ENCODE peak calls at places on chromosomes 13 and 19, in five cellular contexts. One of them, this sample, is unnamed.

GRCh38 chr19:3285647-3286176 is 61.3 kb downstream of the CELF5 start:
- DNase-seq in A549: peak; percentile 58
- DNase-seq in Peyer's patch: peak; percentile 64
- DNase-seq in adrenal gland: peak; percentile 21
- DNase-seq in uterus: no peak
- DNase-seq in this sample: no peak

GRCh38 chr13:98825659-98826058 is 73.2 kb upstream of the SLC15A1 start:
- DNase-seq in A549: no peak
- DNase-seq in Peyer's patch: no peak
- DNase-seq in adrenal gland: no peak
- DNase-seq in uterus: no peak
- DNase-seq in this sample: no peak

GRCh38 chr13:80173224-80173623 is 167.7 kb downstream of the SPRY2 start:
- DNase-seq in A549: no peak
- DNase-seq in Peyer's patch: no peak
- DNase-seq in adrenal gland: peak; percentile 26
- DNase-seq in uterus: no peak
- DNase-seq in this sample: no peak

GRCh38 chr13:50452028-50452427 is 391.5 kb downstream of the DLEU7 start:
- DNase-seq in A549: no peak
- DNase-seq in Peyer's patch: no peak
- DNase-seq in adrenal gland: no peak
- DNase-seq in uterus: no peak
- DNase-seq in this sample: no peak

GRCh38 chr13:41934994-41935393 is 25.9 kb downstream of the VWA8 start:
- DNase-seq in A549: no peak
- DNase-seq in Peyer's patch: no peak
- DNase-seq in adrenal gland: no peak
- DNase-seq in uterus: no peak
- DNase-seq in this sample: no peak

GRCh38 chr19:14031719-14032480 is at the start of gene IL27RA:
- DNase-seq in A549: peak; percentile 59
- DNase-seq in Peyer's patch: peak; percentile 72
- DNase-seq in adrenal gland: peak; percentile 37
- DNase-seq in uterus: peak; percentile 35
- DNase-seq in this sample: peak; percentile 47

GRCh38 chr19:45668342-45668871 is 386 bp downstream of the GIPR start:
- DNase-seq in A549: no peak
- DNase-seq in Peyer's patch: no peak
- DNase-seq in adrenal gland: no peak
- DNase-seq in uterus: no peak
- DNase-seq in this sample: no peak

GRCh38 chr19:1360818-1361461 is 22.8 kb upstream of the NDUFS7 start:
- DNase-seq in A549: no peak
- DNase-seq in Peyer's patch: no peak
- DNase-seq in adrenal gland: peak; percentile 61
- DNase-seq in uterus: peak; percentile 87
- DNase-seq in this sample: peak; percentile 87

GRCh38 chr19:33441277-33441699 is 67.8 kb downstream of the CEBPG start:
- DNase-seq in A549: no peak
- DNase-seq in Peyer's patch: no peak
- DNase-seq in adrenal gland: no peak
- DNase-seq in uterus: no peak
- DNase-seq in this sample: no peak

GRCh38 chr19:55068803-55069136 is 5.8 kb upstream of the RDH13 start:
- DNase-seq in A549: no peak
- DNase-seq in Peyer's patch: no peak
- DNase-seq in adrenal gland: no peak
- DNase-seq in uterus: no peak
- DNase-seq in this sample: no peak

GRCh38 chr19:45171211-45171623 is 6.8 kb downstream of the TRAPPC6A start:
- DNase-seq in A549: no peak
- DNase-seq in Peyer's patch: no peak
- DNase-seq in adrenal gland: no peak
- DNase-seq in uterus: no peak
- DNase-seq in this sample: no peak

GRCh38 chr19:49057636-49058234 is at the start of gene CGB7:
- DNase-seq in A549: peak; percentile 77
- DNase-seq in Peyer's patch: peak; percentile 81
- DNase-seq in adrenal gland: peak; percentile 74
- DNase-seq in uterus: peak; percentile 77
- DNase-seq in this sample: peak; percentile 70

GRCh38 chr13:21435710-21436151 is 23.4 kb downstream of the ZDHHC20 start:
- DNase-seq in A549: peak; percentile 22
- DNase-seq in Peyer's patch: no peak
- DNase-seq in adrenal gland: peak; percentile 85
- DNase-seq in uterus: peak; percentile 16
- DNase-seq in this sample: peak; percentile 84

GRCh38 chr19:3655402-3656072 is 28.9 kb upstream of the CACTIN start:
- DNase-seq in A549: no peak
- DNase-seq in Peyer's patch: no peak
- DNase-seq in adrenal gland: peak; percentile 41
- DNase-seq in uterus: peak; percentile 62
- DNase-seq in this sample: no peak

GRCh38 chr19:8702350-8702749 is 3.8 kb upstream of the ACTL9 start:
- DNase-seq in A549: no peak
- DNase-seq in Peyer's patch: no peak
- DNase-seq in adrenal gland: no peak
- DNase-seq in uterus: no peak
- DNase-seq in this sample: no peak

GRCh38 chr13:40438022-40438692 is 228.3 kb downstream of the FOXO1 start:
- DNase-seq in A549: no peak
- DNase-seq in Peyer's patch: no peak
- DNase-seq in adrenal gland: no peak
- DNase-seq in uterus: no peak
- DNase-seq in this sample: no peak

GRCh38 chr19:48403606-48404005 is 10.1 kb downstream of the GRIN2D start:
- DNase-seq in A549: no peak
- DNase-seq in Peyer's patch: no peak
- DNase-seq in adrenal gland: no peak
- DNase-seq in uterus: no peak
- DNase-seq in this sample: peak; percentile 79

GRCh38 chr13:104098421-104098820 is 1032.2 kb upstream of the SLC10A2 start:
- DNase-seq in A549: no peak
- DNase-seq in Peyer's patch: no peak
- DNase-seq in adrenal gland: no peak
- DNase-seq in uterus: no peak
- DNase-seq in this sample: no peak

GRCh38 chr13:98157188-98157587 is 14.3 kb downstream of the FARP1 start:
- DNase-seq in A549: no peak
- DNase-seq in Peyer's patch: no peak
- DNase-seq in adrenal gland: no peak
- DNase-seq in uterus: no peak
- DNase-seq in this sample: no peak

GRCh38 chr13:55652657-55653056 is 1488.1 kb upstream of the PRR20A start:
- DNase-seq in A549: no peak
- DNase-seq in Peyer's patch: no peak
- DNase-seq in adrenal gland: no peak
- DNase-seq in uterus: no peak
- DNase-seq in this sample: no peak

GRCh38 chr13:64553411-64554129 is 2676.6 kb downstream of the PCDH9 start:
- DNase-seq in A549: no peak
- DNase-seq in Peyer's patch: no peak
- DNase-seq in adrenal gland: no peak
- DNase-seq in uterus: no peak
- DNase-seq in this sample: no peak

GRCh38 chr19:694481-695349 is 537 bp downstream of the PRSS57 start:
- DNase-seq in A549: no peak
- DNase-seq in Peyer's patch: no peak
- DNase-seq in adrenal gland: no peak
- DNase-seq in uterus: no peak
- DNase-seq in this sample: no peak

GRCh38 chr19:32357720-32358119 is 12.3 kb downstream of the ZNF507 start:
- DNase-seq in A549: peak; percentile 61
- DNase-seq in Peyer's patch: no peak
- DNase-seq in adrenal gland: no peak
- DNase-seq in uterus: no peak
- DNase-seq in this sample: no peak

GRCh38 chr13:107883561-107884175 is 331.7 kb downstream of the LIG4 start:
- DNase-seq in A549: no peak
- DNase-seq in Peyer's patch: no peak
- DNase-seq in adrenal gland: no peak
- DNase-seq in uterus: no peak
- DNase-seq in this sample: no peak

GRCh38 chr13:42883771-42884170 is 102.4 kb downstream of the FAM216B start:
- DNase-seq in A549: no peak
- DNase-seq in Peyer's patch: no peak
- DNase-seq in adrenal gland: peak; percentile 31
- DNase-seq in uterus: no peak
- DNase-seq in this sample: peak; percentile 46

GRCh38 chr19:1510442-1510806 is 2.4 kb downstream of the ADAMTSL5 start:
- DNase-seq in A549: no peak
- DNase-seq in Peyer's patch: no peak
- DNase-seq in adrenal gland: no peak
- DNase-seq in uterus: no peak
- DNase-seq in this sample: no peak

GRCh38 chr13:44738463-44738862 is 162.3 kb upstream of the TSC22D1 start:
- DNase-seq in A549: no peak
- DNase-seq in Peyer's patch: no peak
- DNase-seq in adrenal gland: no peak
- DNase-seq in uterus: no peak
- DNase-seq in this sample: no peak

GRCh38 chr13:26872444-26873173 is 112.0 kb upstream of the GPR12 start:
- DNase-seq in A549: peak; percentile 8
- DNase-seq in Peyer's patch: no peak
- DNase-seq in adrenal gland: peak; percentile 65
- DNase-seq in uterus: no peak
- DNase-seq in this sample: peak; percentile 88

GRCh38 chr13:112808377-112809140 is 118.7 kb downstream of the ATP11A start:
- DNase-seq in A549: no peak
- DNase-seq in Peyer's patch: no peak
- DNase-seq in adrenal gland: no peak
- DNase-seq in uterus: no peak
- DNase-seq in this sample: no peak

GRCh38 chr19:21571316-21571715 is 65.9 kb downstream of the ZNF429 start:
- DNase-seq in A549: no peak
- DNase-seq in Peyer's patch: no peak
- DNase-seq in adrenal gland: no peak
- DNase-seq in uterus: no peak
- DNase-seq in this sample: no peak

GRCh38 chr19:21569497-21569870 is 64.1 kb downstream of the ZNF429 start:
- DNase-seq in A549: no peak
- DNase-seq in Peyer's patch: no peak
- DNase-seq in adrenal gland: peak; percentile 67
- DNase-seq in uterus: no peak
- DNase-seq in this sample: no peak

GRCh38 chr19:21580101-21580500 is 74.7 kb downstream of the ZNF429 start:
- DNase-seq in A549: no peak
- DNase-seq in Peyer's patch: no peak
- DNase-seq in adrenal gland: no peak
- DNase-seq in uterus: no peak
- DNase-seq in this sample: no peak

GRCh38 chr19:21568816-21569496 is 63.6 kb downstream of the ZNF429 start:
- DNase-seq in A549: no peak
- DNase-seq in Peyer's patch: peak; percentile 63
- DNase-seq in adrenal gland: peak; percentile 96
- DNase-seq in uterus: peak; percentile 83
- DNase-seq in this sample: peak; percentile 97

GRCh38 chr19:21574607-21575006 is 69.2 kb downstream of the ZNF429 start:
- DNase-seq in A549: no peak
- DNase-seq in Peyer's patch: no peak
- DNase-seq in adrenal gland: no peak
- DNase-seq in uterus: no peak
- DNase-seq in this sample: no peak
- H3K4me3 ChIP-seq in A549: no peak overlapping the region
- H3K4me3 ChIP-seq in Peyer's patch: no peak overlapping the region
- H3K4me3 ChIP-seq in adrenal gland: no peak overlapping the region
- H3K4me3 ChIP-seq in uterus: no peak overlapping the region
- H3K4me3 ChIP-seq in this sample: no peak overlapping the region

DNA sequence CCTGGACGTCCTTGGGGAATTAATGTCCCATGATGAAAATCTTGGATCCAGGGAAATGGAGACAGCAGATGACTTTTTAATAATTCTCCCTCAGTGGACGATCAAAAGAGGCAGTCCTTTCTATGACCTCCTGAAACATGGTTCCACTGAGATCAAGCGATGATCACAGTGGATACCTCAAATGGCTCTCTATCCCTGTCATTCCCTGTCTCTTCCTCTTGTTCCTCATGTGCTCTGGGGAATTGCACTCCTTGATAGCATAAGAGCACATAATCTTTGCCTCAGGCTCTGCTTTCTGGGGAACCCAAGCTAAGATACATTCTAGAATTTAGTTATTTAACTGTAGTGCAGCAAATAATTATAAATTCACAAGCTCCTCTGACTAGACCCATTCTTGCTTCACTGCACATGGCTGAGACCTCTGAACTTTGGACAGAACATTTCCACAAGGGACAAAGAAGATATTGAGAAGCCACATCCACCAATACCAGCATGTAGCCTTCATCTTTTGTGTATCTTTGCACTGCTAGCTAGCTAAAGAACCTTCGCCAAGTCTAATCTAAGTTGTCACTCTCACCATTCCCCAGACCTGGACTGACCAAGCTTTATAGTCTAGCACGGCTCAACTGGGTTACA is 142.9 kb downstream of the SUCLA2 start:
- DNase-seq in A549: no peak
- DNase-seq in Peyer's patch: no peak
- DNase-seq in adrenal gland: no peak
- DNase-seq in uterus: no peak
- DNase-seq in this sample: no peak
- H3K4me1 ChIP-seq in A549: no peaks in the 10 kb centered on the region
- H3K4me1 ChIP-seq in Peyer's patch: no peaks in the 10 kb centered on the region
- H3K4me1 ChIP-seq in adrenal gland: no peaks in the 10 kb centered on the region
- H3K4me1 ChIP-seq in uterus: no peaks in the 10 kb centered on the region
- H3K4me1 ChIP-seq in this sample: no peaks in the 10 kb centered on the region

DNA sequence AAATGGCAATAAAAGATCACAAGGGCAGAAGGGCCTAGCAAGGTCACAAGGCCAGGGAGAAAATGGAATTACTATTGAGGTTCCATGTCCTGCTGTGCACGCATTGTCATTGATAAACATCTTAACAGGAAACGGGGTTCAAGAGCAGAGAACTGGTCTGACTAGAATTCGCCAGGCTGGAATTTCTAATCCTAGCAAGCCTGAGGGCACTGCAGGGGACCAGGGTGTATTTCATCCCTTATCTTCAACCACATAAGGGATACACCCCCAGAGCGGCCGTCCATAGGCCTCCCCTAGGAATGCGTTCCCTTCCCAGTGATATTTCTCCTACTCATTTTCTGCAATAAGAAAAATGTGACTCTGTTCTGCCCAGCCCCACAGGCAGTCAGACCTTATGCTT is 19.5 kb downstream of the ERICH4 start:
- DNase-seq in A549: no peak
- DNase-seq in Peyer's patch: no peak
- DNase-seq in adrenal gland: no peak
- DNase-seq in uterus: no peak
- DNase-seq in this sample: no peak
- TF ChIP-seq POLR2A in A549: no peak
- TF ChIP-seq POLR2A in Peyer's patch: no peak
- TF ChIP-seq POLR2A in adrenal gland: no peak
- TF ChIP-seq POLR2A in uterus: no peak
- TF ChIP-seq POLR2A in this sample: no peak

DNA sequence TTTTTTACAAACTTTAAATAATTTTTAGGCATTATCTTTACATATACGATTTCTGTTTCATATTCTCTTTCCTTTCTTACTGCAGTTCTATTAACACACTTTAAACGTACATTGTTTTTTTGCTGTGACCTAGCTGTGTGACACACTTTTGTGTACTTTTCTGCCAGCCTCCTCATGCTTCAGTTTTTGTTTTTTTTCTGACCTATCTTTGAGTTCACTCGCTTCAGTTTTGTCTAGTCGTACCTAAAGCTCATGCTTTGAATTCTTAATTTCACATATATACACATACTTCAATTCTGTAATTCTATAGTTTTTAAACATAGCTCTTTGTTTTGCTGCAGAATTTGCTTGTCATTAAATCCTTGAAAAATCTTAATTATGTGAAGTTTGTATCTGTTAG is 150.4 kb downstream of the PDS5B start:
- DNase-seq in A549: no peak
- DNase-seq in Peyer's patch: no peak
- DNase-seq in adrenal gland: no peak
- DNase-seq in uterus: no peak
- DNase-seq in this sample: no peak
- H3K4me3 ChIP-seq in A549: no peak overlapping the region
- H3K4me3 ChIP-seq in Peyer's patch: peak overlapping the region; percentile 40
- H3K4me3 ChIP-seq in adrenal gland: no peak overlapping the region
- H3K4me3 ChIP-seq in uterus: peak overlapping the region; percentile 25
- H3K4me3 ChIP-seq in this sample: no peak overlapping the region

This sample was measured in testis.